ENCODE peak calls at places on chromosomes 12 and 14, in four cellular contexts. A, Z, L and J are unnamed samples.

GRCh38 chr12:26818201-26818600 is 14.8 kb downstream of the ITPR2 start:
- DNase-seq in A (no peak), L (no peak), Z (no peak), J (no peak)

GRCh38 chr14:55133416-55133815 is 4.4 kb downstream of the LGALS3 start:
- DNase-seq in A (no peak), Z (no peak), L (no peak), J (no peak)

GRCh38 chr12:49842519-49843352 is at the start of gene BCDIN3D:
- DNase-seq in L (peak), Z (peak), A (peak), J (peak)

GRCh38 chr12:118213452-118213851 is 77.5 kb downstream of the PEBP1 start:
- DNase-seq in Z (no peak), L (no peak), A (no peak), J (no peak)

GRCh38 chr12:5220835-5221234 is 177.2 kb downstream of the KCNA5 start:
- DNase-seq in Z (no peak), L (no peak), A (no peak), J (no peak)

GRCh38 chr12:15931590-15932053 is 20.5 kb downstream of the DERA start:
- DNase-seq in L (no peak), Z (no peak), A (no peak), J (no peak)

GRCh38 chr14:49853572-49854375 is 1.2 kb upstream of the NEMF start:
- DNase-seq in Z (peak), L (peak), A (no peak), J (peak)

GRCh38 chr12:2624543-2625266 is 170.1 kb upstream of the FKBP4 start:
- DNase-seq in Z (no peak), A (no peak), L (no peak), J (no peak)

GRCh38 chr14:90409209-90409730 is 12.4 kb downstream of the CALM1 start:
- DNase-seq in L (no peak), Z (no peak), A (no peak), J (no peak)